ENCODE peak calls at places on chromosome 6, in five cellular contexts. C is lower lobe of right lung; M is HCT116; H is dorsolateral prefrontal cortex; F is stimulated activated CD8-positive, alpha-beta memory T cell treated with anti-CD3 and anti-CD28 coated beads, Interleukin-4, amount 100 ng/mL, for 24 hours. I is an unnamed sample.

GRCh38 chr6:12578751-12579150 is 137.8 kb upstream of the PHACTR1 start:
- DNase-seq in C (no peak), M (no peak), H (no peak), F (no peak), I (no peak)

GRCh38 chr6:137353346-137353745 is 134.2 kb upstream of the IFNGR1 start:
- DNase-seq in C (no peak), M (no peak), H (no peak), F (no peak), I (no peak)

GRCh38 chr6:25302677-25303128 is 23.5 kb downstream of the CARMIL1 start:
- DNase-seq in C (no peak), M (no peak), H (no peak), F (no peak), I (no peak)

GRCh38 chr6:42783876-42784738 is 2.3 kb downstream of the BICRAL start:
- DNase-seq in C (no peak), M (no peak), H (no peak), F (no peak), I (no peak)

GRCh38 chr6:13026557-13026956 is 301.8 kb downstream of the TBC1D7 start:
- DNase-seq in C (no peak), M (no peak), H (no peak), F (no peak), I (no peak)

GRCh38 chr6:40807484-40807883 is 220.3 kb upstream of the LRFN2 start:
- DNase-seq in C (no peak), M (no peak), H (no peak), F (no peak), I (no peak)

GRCh38 chr6:145544514-145544913 is 190.8 kb downstream of the EPM2A start:
- DNase-seq in C (no peak), M (no peak), H (no peak), F (no peak), I (no peak)

GRCh38 chr6:35810831-35811698 is 5.9 kb downstream of the LHFPL5 start:
- DNase-seq in C (no peak), M (peak; percentile 76), H (no peak), F (no peak), I (no peak)

GRCh38 chr6:159754401-159754800 is 7.4 kb upstream of the ACAT2 start:
- DNase-seq in C (no peak), M (no peak), H (no peak), F (no peak), I (no peak)

GRCh38 chr6:68196645-68197044 is 438.4 kb upstream of the ADGRB3 start:
- DNase-seq in C (no peak), M (no peak), H (no peak), F (no peak), I (no peak)

GRCh38 chr6:9523462-9523861 is 891.4 kb downstream of the TFAP2A start:
- DNase-seq in C (no peak), M (no peak), H (no peak), F (no peak), I (no peak)

GRCh38 chr6:149586149-149586548 is 20.0 kb downstream of the GINM1 start:
- DNase-seq in C (no peak), M (no peak), H (no peak), F (no peak), I (no peak)

GRCh38 chr6:44858998-44859397 is 469.1 kb upstream of the RUNX2 start:
- DNase-seq in C (no peak), M (no peak), H (no peak), F (no peak), I (no peak)

GRCh38 chr6:63188828-63189227 is 22.4 kb upstream of the FKBP1C start:
- DNase-seq in C (no peak), M (no peak), H (no peak), F (no peak), I (no peak)

GRCh38 chr6:67630146-67630545 is 1004.9 kb upstream of the ADGRB3 start:
- DNase-seq in C (no peak), M (no peak), H (no peak), F (no peak), I (no peak)

GRCh38 chr6:30544666-30545272 is 11.5 kb downstream of the GNL1 start:
- DNase-seq in C (no peak), M (peak; percentile 36), H (no peak), F (no peak), I (no peak)

GRCh38 chr6:90898763-90899162 is 311.9 kb upstream of the MAP3K7 start:
- DNase-seq in C (no peak), M (no peak), H (no peak), F (no peak), I (no peak)

GRCh38 chr6:89522778-89523177 is 89.8 kb downstream of the ANKRD6 start:
- DNase-seq in C (no peak), M (no peak), H (no peak), F (no peak), I (no peak)

GRCh38 chr6:64580346-64580745 is 944.7 kb downstream of the PHF3 start:
- DNase-seq in C (no peak), M (no peak), H (no peak), F (no peak), I (no peak)

GRCh38 chr6:33958863-33959651 is 155.3 kb upstream of the MLN start:
- DNase-seq in C (no peak), M (no peak), H (no peak), F (no peak), I (no peak)

GRCh38 chr6:128280066-128280465 is 240.3 kb downstream of the PTPRK start:
- DNase-seq in C (no peak), M (no peak), H (no peak), F (no peak), I (no peak)

GRCh38 chr6:166145751-166146150 is 21.9 kb downstream of the TBXT start:
- DNase-seq in C (no peak), M (no peak), H (no peak), F (no peak), I (no peak)

GRCh38 chr6:27178001-27178730 is 69.3 kb upstream of the PRSS16 start:
- DNase-seq in C (no peak), M (peak; percentile 22), H (no peak), F (peak; percentile 30), I (peak; percentile 84)

GRCh38 chr6:30489081-30490030 is at the start of gene HLA-E:
- DNase-seq in C (peak; percentile 94), M (peak; percentile 99), H (peak; percentile 88), F (peak; percentile 68), I (peak; percentile 96)

GRCh38 chr6:74170118-74170517 is 474.1 kb downstream of the CD109 start:
- DNase-seq in C (no peak), M (no peak), H (no peak), F (no peak), I (no peak)

GRCh38 chr6:2970753-2971419 is 481 bp downstream of the SERPINB6 start:
- DNase-seq in C (peak; percentile 91), M (no peak), H (no peak), F (peak; percentile 39), I (no peak)

GRCh38 chr6:35427851-35428321 is 24.3 kb upstream of the FANCE start:
- DNase-seq in C (no peak), M (no peak), H (no peak), F (no peak), I (no peak)

GRCh38 chr6:33905081-33905609 is 101.3 kb upstream of the MLN start:
- DNase-seq in C (peak; percentile 30), M (no peak), H (no peak), F (no peak), I (no peak)

GRCh38 chr6:132972971-132973370 is 158.6 kb downstream of the RPS12 start:
- DNase-seq in C (no peak), M (no peak), H (no peak), F (no peak), I (no peak)

GRCh38 chr6:84066536-84066935 is 33.0 kb downstream of the MRAP2 start:
- DNase-seq in C (no peak), M (no peak), H (no peak), F (no peak), I (no peak)

GRCh38 chr6:42050897-42051653 is 751 bp downstream of the TAF8 start:
- DNase-seq in C (no peak), M (no peak), H (no peak), F (no peak), I (no peak)

GRCh38 chr6:21666200-21666671 is 72.7 kb downstream of the SOX4 start:
- DNase-seq in C (no peak), M (no peak), H (no peak), F (no peak), I (peak; percentile 85)

GRCh38 chr6:11494786-11495564 is 42.6 kb upstream of the TMEM170B start:
- DNase-seq in C (no peak), M (no peak), H (no peak), F (no peak), I (no peak)

GRCh38 chr6:108748063-108748462 is 100.2 kb upstream of the ARMC2 start:
- DNase-seq in C (no peak), M (no peak), H (no peak), F (no peak), I (no peak)

GRCh38 chr6:83096791-83097190 is 29.3 kb downstream of the DOP1A start:
- DNase-seq in C (no peak), M (no peak), H (no peak), F (no peak), I (no peak)

I was measured in H9.